ENCODE peak calls at places on chromosomes 12 and 14, in six cellular contexts. K is MM.1S, G is GM13977, H is psoas muscle, V is lung microvascular endothelial cell, M is prostate gland. S is an unnamed sample.

GRCh38 chr14:21267431-21267845 is 1.8 kb downstream of the HNRNPC start:
- DNase-seq in K (peak), G (no peak), H (no peak), V (no peak), M (no peak), S (no peak)

GRCh38 chr14:104078031-104078455 is 7.5 kb upstream of the ASPG start:
- DNase-seq in K (peak), G (peak), H (peak), V (peak), M (peak), S (peak)

GRCh38 chr12:6360080-6360571 is 15.2 kb downstream of the SCNN1A start:
- DNase-seq in K (peak), G (no peak), H (no peak), V (no peak), M (no peak), S (no peak)

GRCh38 chr12:46108721-46109120 is 118.3 kb upstream of the SCAF11 start:
- DNase-seq in K (peak), G (peak), H (no peak), V (no peak), M (no peak), S (no peak)

GRCh38 chr12:27161458-27162228 is 79.3 kb upstream of the C12orf71 start:
- DNase-seq in K (no peak), G (no peak), H (no peak), V (peak), M (no peak), S (no peak)

GRCh38 chr14:99395904-99396530 is 84.6 kb downstream of the SETD3 start:
- DNase-seq in K (no peak), G (no peak), H (no peak), V (peak), M (no peak), S (no peak)

GRCh38 chr12:124195226-124195938 is 99.5 kb upstream of the RFLNA start:
- DNase-seq in K (no peak), G (no peak), H (no peak), V (no peak), M (no peak), S (no peak)

GRCh38 chr12:5222011-5222461 is 178.4 kb downstream of the KCNA5 start:
- DNase-seq in K (no peak), G (no peak), H (no peak), V (no peak), M (no peak), S (peak)

GRCh38 chr12:80551897-80552296 is 107.9 kb downstream of the PTPRQ start:
- DNase-seq in K (no peak), G (no peak), H (no peak), V (peak), M (no peak), S (no peak)

GRCh38 chr14:71714225-71714624 is 218.0 kb upstream of the RGS6 start:
- DNase-seq in K (no peak), G (no peak), H (no peak), V (no peak), M (no peak), S (no peak)

GRCh38 chr14:65850429-65851145 is 438.1 kb downstream of the FUT8 start:
- DNase-seq in K (peak), G (no peak), H (no peak), V (peak), M (no peak), S (no peak)